ENCODE peak calls at places on chromosome 10, in five cellular contexts. H is hepatocyte; N is CD8-positive, alpha-beta T cell; P is GM23338; T is glutamatergic neuron. A is an unnamed sample.

GRCh38 chr10:56319386-56319785 is 41.7 kb downstream of the ZWINT start:
- DNase-seq in H (no peak), N (no peak), P (no peak), T (no peak), A (no peak)

GRCh38 chr10:82625497-82626151 is 750.6 kb downstream of the NRG3 start:
- DNase-seq in H (no peak), N (no peak), P (no peak), T (no peak), A (no peak)

GRCh38 chr10:95333997-95334792 is 43.4 kb upstream of the PDLIM1 start:
- DNase-seq in H (no peak), N (no peak), P (no peak), T (no peak), A (no peak)

GRCh38 chr10:11300563-11300962 is 282.9 kb downstream of the CELF2 start:
- DNase-seq in H (no peak), N (no peak), P (no peak), T (no peak), A (no peak)

GRCh38 chr10:99709480-99710229 is 22.3 kb downstream of the COX15 start:
- DNase-seq in H (no peak), N (no peak), P (peak), T (no peak), A (peak)

GRCh38 chr10:93749218-93749799 is 8.4 kb upstream of the LGI1 start:
- DNase-seq in H (peak), N (no peak), P (peak), T (no peak), A (peak)

GRCh38 chr10:110378019-110378418 is 73.3 kb upstream of the SMNDC1 start:
- DNase-seq in H (no peak), N (no peak), P (no peak), T (no peak), A (no peak)

GRCh38 chr10:77478248-77478963 is 159.2 kb downstream of the KCNMA1 start:
- DNase-seq in H (no peak), N (no peak), P (no peak), T (no peak), A (peak)

GRCh38 chr10:75399461-75400162 is 2.0 kb downstream of the ZNF503 start:
- DNase-seq in H (peak), N (peak), P (peak), T (peak), A (peak)

GRCh38 chr10:17742918-17743317 is 9.1 kb upstream of the TMEM236 start:
- DNase-seq in H (peak), N (peak), P (peak), T (peak), A (peak)

GRCh38 chr10:13890617-13891541 is 304.1 kb downstream of the PRPF18 start:
- DNase-seq in H (peak), N (no peak), P (peak), T (peak), A (peak)

GRCh38 chr10:1128649-1129048 is 72.5 kb downstream of the WDR37 start:
- DNase-seq in H (no peak), N (no peak), P (no peak), T (no peak), A (no peak)

GRCh38 chr10:7507887-7508726 is 97.3 kb upstream of the SFMBT2 start:
- DNase-seq in H (no peak), N (no peak), P (no peak), T (no peak), A (no peak)

A was measured in mesendoderm.